ENCODE peak calls at places on chromosome 14, in five cellular contexts. O is left ventricle myocardium inferior; W is CD8-positive, alpha-beta T cell; S is heart right ventricle; R is Peyer's patch. C is an unnamed sample.

GRCh38 chr14:66575939-66576338 is 68.0 kb downstream of the GPHN start:
- DNase-seq in S (no peak), W (no peak), O (no peak), R (no peak), C (no peak)

GRCh38 chr14:59126714-59127436 is 61.6 kb upstream of the DAAM1 start:
- DNase-seq in R (no peak), S (no peak), W (no peak), O (no peak), C (no peak)

GRCh38 chr14:38544766-38545165 is 288.9 kb upstream of the CLEC14A start:
- DNase-seq in S (no peak), R (no peak), W (no peak), O (no peak), C (no peak)

GRCh38 chr14:93832665-93833064 is 44.4 kb upstream of the PRIMA1 start:
- DNase-seq in W (no peak), O (peak), R (no peak), S (peak), C (no peak)

GRCh38 chr14:35543006-35543405 is 9.0 kb downstream of the INSM2 start:
- DNase-seq in R (no peak), W (no peak), O (no peak), S (no peak), C (no peak)

GRCh38 chr14:92461891-92462290 is 51.7 kb upstream of the RIN3 start:
- DNase-seq in S (no peak), W (no peak), O (no peak), R (no peak), C (no peak)

GRCh38 chr14:94041551-94042346 is 15.6 kb downstream of the OTUB2 start:
- DNase-seq in R (no peak), S (peak), O (peak), W (no peak), C (no peak)

GRCh38 chr14:46137786-46138185 is 513.8 kb downstream of the RPL10L start:
- DNase-seq in O (no peak), S (no peak), R (no peak), W (no peak), C (no peak)

GRCh38 chr14:89731534-89731933 is 223.0 kb downstream of the EFCAB11 start:
- DNase-seq in W (no peak), R (no peak), S (no peak), O (no peak), C (no peak)

GRCh38 chr14:79419571-79420327 is 791.6 kb downstream of the DIO2 start:
- DNase-seq in O (no peak), R (no peak), S (no peak), W (no peak), C (no peak)

GRCh38 chr14:44803239-44803905 is 158.4 kb downstream of the KLHL28 start:
- DNase-seq in R (no peak), O (no peak), W (no peak), S (no peak), C (no peak)

GRCh38 chr14:67166450-67166853 is 22.8 kb upstream of the GARIN2 start:
- DNase-seq in S (no peak), W (peak), R (no peak), O (no peak), C (no peak)

GRCh38 chr14:36208690-36209278 is 32.3 kb upstream of the PTCSC3 start:
- DNase-seq in W (no peak), R (no peak), S (no peak), O (no peak), C (no peak)

GRCh38 chr14:33357225-33358010 is 418.7 kb downstream of the NPAS3 start:
- DNase-seq in S (no peak), W (no peak), R (no peak), O (no peak), C (no peak)

GRCh38 chr14:104512061-104512460 is 67.5 kb upstream of the C14orf180 start:
- DNase-seq in O (no peak), R (no peak), W (no peak), S (no peak), C (no peak)

GRCh38 chr14:32622742-32623141 is 293.6 kb downstream of the AKAP6 start:
- DNase-seq in W (no peak), R (no peak), O (no peak), S (no peak), C (no peak)

GRCh38 chr14:97177635-97178034 is 380.5 kb downstream of the VRK1 start:
- DNase-seq in W (no peak), S (no peak), O (no peak), R (no peak), C (no peak)

GRCh38 chr14:54083549-54084239 is 127.1 kb upstream of the BMP4 start:
- DNase-seq in W (no peak), S (no peak), O (no peak), R (no peak), C (no peak)

GRCh38 chr14:69625299-69626131 is 14.1 kb downstream of the SUSD6 start:
- DNase-seq in O (peak), W (peak), R (peak), S (peak), C (peak)

GRCh38 chr14:37237094-37237493 is 39.4 kb downstream of the MIPOL1 start:
- DNase-seq in W (no peak), R (no peak), O (no peak), S (no peak), C (no peak)

GRCh38 chr14:90839024-90839888 is 23.0 kb upstream of the TTC7B start:
- DNase-seq in W (no peak), S (peak), O (peak), R (no peak), C (no peak)

GRCh38 chr14:50260511-50260910 is 29.1 kb upstream of the SOS2 start:
- DNase-seq in W (no peak), S (no peak), O (no peak), R (no peak), C (no peak)

GRCh38 chr14:20455355-20456300 is 602 bp downstream of the APEX1 start:
- DNase-seq in O (no peak), S (no peak), W (peak), R (no peak), C (no peak)

GRCh38 chr14:102772781-102773570 is 4.3 kb upstream of the TRAF3 start:
- DNase-seq in S (no peak), O (no peak), W (no peak), R (no peak), C (no peak)

GRCh38 chr14:74382231-74382630 is 34.0 kb downstream of the VRTN start:
- DNase-seq in R (no peak), W (no peak), O (no peak), S (no peak), C (no peak)

GRCh38 chr14:91223028-91223783 is 21.3 kb downstream of the GPR68 start:
- DNase-seq in R (no peak), O (no peak), W (no peak), S (no peak), C (no peak)

GRCh38 chr14:26596722-26597030 is 1.2 kb downstream of the NOVA1 start:
- DNase-seq in S (no peak), O (peak), W (no peak), R (no peak), C (peak)

GRCh38 chr14:102408729-102409128 is 46.0 kb downstream of the TECPR2 start:
- DNase-seq in W (no peak), O (no peak), R (no peak), S (no peak), C (no peak)

GRCh38 chr14:36773558-36773957 is 111.9 kb downstream of the PAX9 start:
- DNase-seq in R (no peak), O (no peak), S (no peak), W (no peak), C (no peak)

DNA sequence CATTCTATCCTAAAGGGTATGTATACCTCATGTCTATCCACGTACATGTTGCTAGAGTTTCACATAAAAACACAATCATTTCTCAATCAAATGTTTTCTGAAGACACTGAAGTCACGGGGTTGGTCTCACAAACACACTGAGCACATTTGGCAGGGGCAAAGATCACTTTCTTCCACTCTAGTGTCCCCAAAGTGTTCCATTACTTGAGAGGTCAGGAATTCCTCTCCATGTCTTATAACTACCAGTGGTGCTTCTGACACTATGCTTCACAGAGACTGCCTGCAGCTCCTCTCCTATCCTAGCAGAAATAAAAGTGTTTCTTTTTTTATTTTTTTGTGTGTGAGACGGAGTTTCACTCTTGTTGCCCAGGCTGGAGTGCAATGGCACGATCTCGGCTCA is 19.1 kb downstream of the ZFYVE1 start:
- DNase-seq in O (no peak), W (no peak), R (no peak), S (no peak), C (no peak)
- H3K27ac ChIP-seq in O (no peak), W (no peak), R (peak), S (no peak), C (no peak)

DNA sequence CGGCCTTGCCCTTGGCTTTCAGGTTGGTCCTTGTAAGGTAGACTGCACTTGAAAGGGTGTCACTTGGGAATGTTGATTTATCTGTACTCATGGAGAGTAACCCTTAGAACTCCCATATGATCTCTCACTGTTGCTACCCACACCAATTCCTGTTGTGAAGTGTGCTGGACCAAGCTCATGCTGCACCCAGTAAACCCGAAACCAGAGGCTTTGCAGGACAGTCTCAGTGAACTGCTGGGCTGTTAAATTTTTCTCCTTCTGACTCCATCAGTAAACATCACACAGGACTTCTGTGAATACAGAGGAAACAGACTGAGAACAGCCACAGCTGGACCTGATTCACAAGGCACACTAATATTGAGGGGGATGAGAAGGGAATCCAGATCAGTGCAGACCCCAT is 783.0 kb downstream of the TMEM121 start:
- DNase-seq in S (no peak), W (no peak), O (no peak), R (no peak), C (no peak)
- H3K27ac ChIP-seq in S (no peak), W (no peak), O (no peak), R (no peak), C (no peak)

GRCh38 chr14:95183082-95183481 is 25.8 kb upstream of the DICER1 start:
- DNase-seq in R (no peak), O (no peak), S (no peak), W (no peak), C (no peak)
- H3K27ac ChIP-seq in R (peak), O (peak), S (peak), W (no peak), C (no peak)

DNA sequence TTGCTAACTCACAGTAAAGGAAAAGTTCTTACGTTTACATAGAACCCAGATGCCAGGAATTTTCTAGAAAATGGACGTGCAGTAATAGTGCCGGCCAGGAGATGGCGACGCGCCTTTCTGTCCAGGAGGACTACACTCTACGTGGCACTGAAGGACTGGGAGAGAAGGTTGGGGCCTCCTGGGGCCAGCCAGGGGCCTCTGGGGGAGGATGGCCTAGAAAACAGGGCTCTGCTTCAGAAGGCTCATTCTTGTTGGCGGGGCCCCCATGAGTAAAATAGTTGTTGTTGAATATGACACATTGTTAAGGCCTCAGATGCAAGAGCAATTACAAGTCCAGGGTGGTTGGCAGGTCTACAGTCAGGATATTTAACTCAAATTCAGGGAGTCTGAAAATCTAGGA is 120.1 kb upstream of the MAX start:
- DNase-seq in W (peak), R (peak), S (peak), O (peak), C (peak)
- H3K27ac ChIP-seq in W (no peak), R (no peak), S (no peak), O (no peak), C (peak)

GRCh38 chr14:68576496-68577244 is 216.2 kb downstream of the ZFP36L1 start:
- DNase-seq in O (no peak), W (no peak), S (no peak), R (no peak), C (no peak)

GRCh38 chr14:68574461-68574860 is 218.4 kb downstream of the ZFP36L1 start:
- DNase-seq in O (no peak), W (no peak), S (no peak), R (no peak), C (no peak)

GRCh38 chr14:68578597-68578996 is 214.3 kb downstream of the ZFP36L1 start:
- DNase-seq in R (no peak), O (no peak), W (no peak), S (no peak), C (no peak)

GRCh38 chr14:68574906-68575305 is 218.0 kb downstream of the ZFP36L1 start:
- DNase-seq in W (no peak), R (no peak), O (no peak), S (no peak), C (no peak)

DNA sequence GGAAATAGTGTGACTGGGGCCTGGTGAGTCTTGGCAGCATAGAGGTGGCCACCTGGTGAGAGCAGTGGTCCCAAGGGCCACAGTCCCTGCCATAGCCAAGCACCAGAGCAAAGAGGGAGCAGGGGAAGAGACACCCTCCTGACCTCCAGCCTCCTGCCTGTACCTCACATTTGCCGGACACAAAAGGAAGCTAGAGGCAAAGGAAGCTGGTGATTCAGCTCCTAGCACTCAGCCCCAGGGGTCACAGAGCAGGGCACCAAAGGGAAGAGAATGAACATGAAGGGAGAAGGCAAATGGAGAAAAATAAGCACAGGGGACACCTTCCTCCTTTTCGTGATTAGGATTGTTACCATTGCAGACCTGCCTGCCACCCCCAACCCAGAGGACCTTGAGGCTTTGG is 216.8 kb downstream of the ZFP36L1 start:
- DNase-seq in O (no peak), W (no peak), R (no peak), S (no peak), C (no peak)
- H3K27ac ChIP-seq in O (peak), W (no peak), R (no peak), S (no peak), C (no peak)

DNA sequence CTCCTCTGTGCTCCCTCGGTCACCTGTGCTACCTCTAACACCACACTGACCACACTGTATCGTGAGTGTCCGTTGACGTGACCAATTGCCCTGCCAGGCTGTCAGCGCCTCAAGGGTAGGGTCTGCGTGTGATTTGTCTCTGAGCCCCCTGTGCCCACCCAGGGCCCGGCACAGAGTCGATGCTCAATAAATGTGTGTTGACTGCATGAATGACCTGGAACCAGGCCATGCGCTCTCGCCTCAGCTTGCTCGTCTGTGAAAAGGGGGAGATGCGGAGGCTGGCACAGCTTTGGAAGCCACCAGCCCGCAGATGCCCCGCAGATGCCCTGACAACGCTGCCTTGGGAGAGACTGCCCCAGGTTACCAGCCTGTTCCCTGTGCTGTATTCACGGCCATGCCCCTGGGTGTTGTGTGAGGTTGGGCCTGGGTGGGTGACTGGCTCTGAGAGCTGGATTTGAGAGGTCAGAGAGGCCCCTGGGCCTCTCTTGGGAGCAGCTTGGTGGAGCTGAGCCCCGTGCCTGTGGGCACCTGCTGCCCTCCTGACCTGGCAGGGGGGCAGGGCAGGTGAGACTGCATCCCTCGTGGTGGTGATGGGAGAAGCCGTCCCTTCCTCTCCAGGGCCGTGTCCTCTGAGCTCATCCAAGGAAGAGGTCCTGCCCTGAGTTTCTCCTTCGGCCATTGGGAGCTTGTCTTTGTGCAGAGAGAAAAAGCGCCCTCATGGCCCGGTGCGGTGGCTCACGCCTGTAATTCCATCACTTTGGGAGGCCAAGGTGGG is 43.2 kb downstream of the CYP46A1 start:
- DNase-seq in R (no peak), W (no peak), O (no peak), S (no peak), C (no peak)
- H3K27ac ChIP-seq in R (no peak), W (no peak), O (no peak), S (no peak), C (no peak)

GRCh38 chr14:95256011-95256775 is 63.5 kb downstream of the CLMN start:
- DNase-seq in W (no peak), S (no peak), O (no peak), R (no peak), C (no peak)
- H3K27ac ChIP-seq in W (no peak), S (no peak), O (no peak), R (no peak), C (peak)